ENCODE peak calls at places on chromosomes 6 and 20, in four cellular contexts. L is right lobe of liver; F is activated T-helper 1 cell treated with anti-CD3 and anti-CD28 coated beads, Interleukin-12 subunit alpha, Interleukin-12 subunit beta, Interleukin-2, Interleukin-4 antibody, amounts not matched to agents 30 ng/mL and 10 ng/mL and 1 ng/mL, durations not matched to agents 14 hours and 24 hours and 36 hours; D is HTR-8/SVneo. O is an unnamed sample.

GRCh38 chr20:64077094-64077493 is 2.2 kb downstream of the RGS19 start:
- DNase-seq in L (no peak), F (peak), D (no peak), O (no peak)

GRCh38 chr6:63576147-63576772 is 4.0 kb downstream of the LOC128125822 start:
- DNase-seq in F (no peak), L (no peak), D (no peak), O (no peak)

GRCh38 chr6:166515072-166515810 is 71.2 kb downstream of the RAMACL start:
- DNase-seq in L (no peak), D (peak), F (no peak), O (no peak)

GRCh38 chr6:16184129-16184528 is 54.3 kb upstream of the GMPR start:
- DNase-seq in L (no peak), F (no peak), D (peak), O (no peak)

GRCh38 chr6:170036916-170037315 is 254.0 kb downstream of the DLL1 start:
- DNase-seq in D (no peak), L (no peak), F (no peak), O (no peak)

GRCh38 chr6:111880181-111880944 is 7.1 kb upstream of the FYN start:
- DNase-seq in D (no peak), L (no peak), F (no peak), O (no peak)

GRCh38 chr6:123016431-123017110 is 20.5 kb downstream of the CLVS2 start:
- DNase-seq in F (no peak), D (no peak), L (no peak), O (no peak)

GRCh38 chr20:34754611-34755010 is 50.5 kb downstream of the TP53INP2 start:
- DNase-seq in L (no peak), D (no peak), F (no peak), O (no peak)

GRCh38 chr6:113586966-113587699 is 270.0 kb upstream of the MARCKS start:
- DNase-seq in L (no peak), D (no peak), F (no peak), O (no peak)